ENCODE peak calls at places on chromosome 9, in seven cellular contexts. One of them, this sample, is unnamed.

GRCh38 chr9:38355115-38355514 is 37.4 kb upstream of the ALDH1B1 start:
- DNase-seq in GM23338: no peak
- DNase-seq in stomach: no peak
- DNase-seq in HCT116: no peak
- DNase-seq in transverse colon: no peak
- DNase-seq in spleen: no peak
- DNase-seq in prostate gland: no peak
- DNase-seq in this sample: no peak

GRCh38 chr9:131552030-131552429 is 6.7 kb downstream of the PRRT1B start:
- DNase-seq in GM23338: no peak
- DNase-seq in stomach: no peak
- DNase-seq in HCT116: no peak
- DNase-seq in transverse colon: no peak
- DNase-seq in spleen: no peak
- DNase-seq in prostate gland: no peak
- DNase-seq in this sample: no peak

GRCh38 chr9:26437056-26437711 is 455.4 kb downstream of the CAAP1 start:
- DNase-seq in GM23338: peak
- DNase-seq in stomach: no peak
- DNase-seq in HCT116: no peak
- DNase-seq in transverse colon: no peak
- DNase-seq in spleen: no peak
- DNase-seq in prostate gland: no peak
- DNase-seq in this sample: no peak

GRCh38 chr9:98135938-98136337 is 16.9 kb upstream of the TRIM14 start:
- DNase-seq in GM23338: no peak
- DNase-seq in stomach: no peak
- DNase-seq in HCT116: no peak
- DNase-seq in transverse colon: no peak
- DNase-seq in spleen: peak
- DNase-seq in prostate gland: no peak
- DNase-seq in this sample: no peak

GRCh38 chr9:94865599-94866456 is 139.3 kb downstream of the AOPEP start:
- DNase-seq in GM23338: no peak
- DNase-seq in stomach: peak
- DNase-seq in HCT116: no peak
- DNase-seq in transverse colon: no peak
- DNase-seq in spleen: no peak
- DNase-seq in prostate gland: no peak
- DNase-seq in this sample: no peak

GRCh38 chr9:72984990-72985389 is 32.1 kb upstream of the ALDH1A1 start:
- DNase-seq in GM23338: no peak
- DNase-seq in stomach: no peak
- DNase-seq in HCT116: no peak
- DNase-seq in transverse colon: peak
- DNase-seq in spleen: no peak
- DNase-seq in prostate gland: peak
- DNase-seq in this sample: no peak

GRCh38 chr9:136855461-136856077 is 3.4 kb downstream of the MAMDC4 start:
- DNase-seq in GM23338: no peak
- DNase-seq in stomach: no peak
- DNase-seq in HCT116: no peak
- DNase-seq in transverse colon: no peak
- DNase-seq in spleen: peak
- DNase-seq in prostate gland: no peak
- DNase-seq in this sample: no peak

GRCh38 chr9:98931990-98932389 is 11.7 kb upstream of the COL15A1 start:
- DNase-seq in GM23338: no peak
- DNase-seq in stomach: no peak
- DNase-seq in HCT116: no peak
- DNase-seq in transverse colon: no peak
- DNase-seq in spleen: no peak
- DNase-seq in prostate gland: no peak
- DNase-seq in this sample: no peak

GRCh38 chr9:973295-973842 is 3.1 kb upstream of the DMRT3 start:
- DNase-seq in GM23338: peak
- DNase-seq in stomach: no peak
- DNase-seq in HCT116: no peak
- DNase-seq in transverse colon: no peak
- DNase-seq in spleen: no peak
- DNase-seq in prostate gland: no peak
- DNase-seq in this sample: no peak

GRCh38 chr9:96270236-96270635 is 31.7 kb downstream of the HSD17B3 start:
- DNase-seq in GM23338: no peak
- DNase-seq in stomach: no peak
- DNase-seq in HCT116: no peak
- DNase-seq in transverse colon: no peak
- DNase-seq in spleen: no peak
- DNase-seq in prostate gland: no peak
- DNase-seq in this sample: no peak

GRCh38 chr9:841371-842209 is at the start of gene DMRT1:
- DNase-seq in GM23338: peak
- DNase-seq in stomach: no peak
- DNase-seq in HCT116: no peak
- DNase-seq in transverse colon: no peak
- DNase-seq in spleen: peak
- DNase-seq in prostate gland: no peak
- DNase-seq in this sample: no peak

DNA sequence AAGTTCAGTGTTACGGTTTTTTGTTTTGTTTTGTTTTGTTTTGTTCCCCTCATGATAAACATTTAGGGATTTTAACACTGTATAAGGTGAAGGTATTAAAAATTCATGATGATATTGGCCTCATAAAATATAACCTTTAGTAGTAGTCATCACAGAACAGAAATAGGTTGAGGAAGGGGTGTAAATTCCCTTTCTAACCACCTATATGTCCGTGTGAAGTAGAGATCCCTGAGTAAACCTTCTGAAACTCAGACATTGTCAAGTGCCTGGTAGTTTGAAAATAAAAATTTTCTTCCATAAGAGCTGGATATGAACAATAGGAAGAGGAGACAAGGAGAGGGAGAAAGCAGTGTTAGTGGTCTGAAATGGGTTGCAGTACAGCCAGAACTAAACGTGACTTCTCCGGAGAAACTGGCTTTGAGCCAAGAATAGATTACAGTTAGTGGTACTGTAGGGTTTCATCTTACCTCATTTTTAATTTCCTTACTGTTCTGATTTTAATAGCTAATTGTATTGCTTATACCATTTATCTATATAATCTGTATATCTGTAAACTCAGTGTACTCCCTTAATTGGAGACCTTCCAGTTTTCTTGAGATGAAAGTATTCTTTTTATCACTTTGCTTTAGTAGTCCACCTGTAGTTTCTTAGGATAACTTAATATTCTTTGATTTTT is 18.3 kb downstream of the UGCG start:
- DNase-seq in GM23338: no peak
- DNase-seq in stomach: no peak
- DNase-seq in HCT116: no peak
- DNase-seq in transverse colon: no peak
- DNase-seq in spleen: no peak
- DNase-seq in prostate gland: no peak
- DNase-seq in this sample: no peak
- TF ChIP-seq POLR2AphosphoS5 in GM23338: no peak
- TF ChIP-seq POLR2AphosphoS5 in stomach: no peak
- TF ChIP-seq POLR2AphosphoS5 in HCT116: no peak
- TF ChIP-seq POLR2AphosphoS5 in transverse colon: no peak
- TF ChIP-seq POLR2AphosphoS5 in spleen: no peak
- TF ChIP-seq POLR2AphosphoS5 in prostate gland: no peak
- TF ChIP-seq POLR2AphosphoS5 in this sample: no peak

DNA sequence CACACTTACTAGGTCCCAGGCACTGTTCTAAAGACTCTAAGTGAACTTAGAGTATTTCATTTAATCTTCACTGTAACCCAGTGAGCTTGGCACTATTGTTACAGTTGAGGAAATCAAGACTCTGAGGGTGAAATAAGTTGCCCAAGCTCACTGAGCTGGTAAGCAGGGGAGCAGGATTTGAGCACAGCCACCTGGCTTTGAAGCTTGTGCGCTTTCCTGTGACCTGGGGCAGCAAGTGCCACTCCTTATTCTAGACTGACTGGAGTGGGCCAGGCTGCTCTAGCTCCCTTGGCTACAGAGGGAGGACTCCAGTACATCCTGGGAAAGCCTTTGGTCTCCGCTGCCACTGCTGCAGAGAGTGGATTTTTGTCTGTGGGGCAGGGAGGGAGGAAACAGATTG is 50.0 kb downstream of the RGS3 start:
- DNase-seq in GM23338: no peak
- DNase-seq in stomach: no peak
- DNase-seq in HCT116: no peak
- DNase-seq in transverse colon: no peak
- DNase-seq in spleen: peak
- DNase-seq in prostate gland: no peak
- DNase-seq in this sample: no peak
- H3K27ac ChIP-seq in GM23338: no peak
- H3K27ac ChIP-seq in stomach: no peak
- H3K27ac ChIP-seq in HCT116: no peak
- H3K27ac ChIP-seq in transverse colon: no peak
- H3K27ac ChIP-seq in spleen: no peak
- H3K27ac ChIP-seq in prostate gland: no peak
- H3K27ac ChIP-seq in this sample: no peak

DNA sequence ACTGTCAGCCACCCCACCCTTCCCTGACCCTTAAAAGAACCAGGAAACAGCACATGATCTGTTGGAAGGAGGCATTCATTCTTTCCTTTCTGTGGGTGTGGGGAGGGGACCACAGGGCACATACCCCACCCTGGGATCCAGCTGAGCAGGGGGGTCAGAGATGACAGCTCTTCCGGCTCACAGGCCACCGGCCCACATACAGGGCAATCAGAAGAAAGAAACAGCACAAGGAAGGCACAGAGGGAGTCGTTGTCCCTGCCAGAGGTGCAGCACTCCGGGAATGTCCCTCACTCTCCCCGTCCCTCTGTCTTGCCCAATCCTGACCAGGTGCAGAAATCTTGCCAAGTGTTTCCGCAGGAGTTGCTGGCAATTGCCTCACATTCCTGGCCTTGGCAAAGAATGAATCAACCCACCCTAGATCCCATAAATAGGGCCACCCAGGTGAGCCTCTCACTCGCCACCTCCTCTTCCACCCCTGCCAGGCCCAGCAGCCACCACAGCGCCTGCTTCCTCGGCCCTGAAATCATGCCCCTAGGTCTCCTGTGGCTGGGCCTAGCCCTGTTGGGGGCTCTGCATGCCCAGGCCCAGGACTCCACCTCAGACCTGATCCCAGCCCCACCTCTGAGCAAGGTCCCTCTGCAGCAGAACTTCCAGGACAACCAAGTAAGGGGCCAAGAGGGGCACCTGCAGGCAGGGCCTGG is at the start of gene LCN2:
- DNase-seq in GM23338: no peak
- DNase-seq in stomach: peak
- DNase-seq in HCT116: peak
- DNase-seq in transverse colon: peak
- DNase-seq in spleen: peak
- DNase-seq in prostate gland: peak
- DNase-seq in this sample: peak
- TF ChIP-seq POLR2AphosphoS5 in GM23338: no peak
- TF ChIP-seq POLR2AphosphoS5 in stomach: peak
- TF ChIP-seq POLR2AphosphoS5 in HCT116: peak
- TF ChIP-seq POLR2AphosphoS5 in transverse colon: no peak
- TF ChIP-seq POLR2AphosphoS5 in spleen: no peak
- TF ChIP-seq POLR2AphosphoS5 in prostate gland: peak
- TF ChIP-seq POLR2AphosphoS5 in this sample: peak

GRCh38 chr9:90795879-90796317 is 5.7 kb upstream of the SYK start:
- DNase-seq in GM23338: no peak
- DNase-seq in stomach: no peak
- DNase-seq in HCT116: no peak
- DNase-seq in transverse colon: no peak
- DNase-seq in spleen: no peak
- DNase-seq in prostate gland: no peak
- DNase-seq in this sample: no peak
- H3K27ac ChIP-seq in GM23338: no peak
- H3K27ac ChIP-seq in stomach: peak
- H3K27ac ChIP-seq in HCT116: no peak
- H3K27ac ChIP-seq in transverse colon: peak
- H3K27ac ChIP-seq in spleen: peak
- H3K27ac ChIP-seq in prostate gland: no peak
- H3K27ac ChIP-seq in this sample: no peak

GRCh38 chr9:4985376-4986266 is 549 bp downstream of the JAK2 start:
- DNase-seq in GM23338: peak
- DNase-seq in stomach: peak
- DNase-seq in HCT116: peak
- DNase-seq in transverse colon: peak
- DNase-seq in spleen: peak
- DNase-seq in prostate gland: peak
- DNase-seq in this sample: no peak
- TF ChIP-seq POLR2AphosphoS5 in GM23338: no peak
- TF ChIP-seq POLR2AphosphoS5 in stomach: peak
- TF ChIP-seq POLR2AphosphoS5 in HCT116: no peak
- TF ChIP-seq POLR2AphosphoS5 in transverse colon: peak
- TF ChIP-seq POLR2AphosphoS5 in spleen: no peak
- TF ChIP-seq POLR2AphosphoS5 in prostate gland: peak
- TF ChIP-seq POLR2AphosphoS5 in this sample: peak

GRCh38 chr9:129344623-129345495 is 166.8 kb upstream of the IER5L start:
- DNase-seq in GM23338: no peak
- DNase-seq in stomach: no peak
- DNase-seq in HCT116: no peak
- DNase-seq in transverse colon: no peak
- DNase-seq in spleen: no peak
- DNase-seq in prostate gland: no peak
- DNase-seq in this sample: no peak
- H3K27ac ChIP-seq in GM23338: no peak
- H3K27ac ChIP-seq in stomach: peak
- H3K27ac ChIP-seq in HCT116: peak
- H3K27ac ChIP-seq in transverse colon: peak
- H3K27ac ChIP-seq in spleen: peak
- H3K27ac ChIP-seq in prostate gland: no peak
- H3K27ac ChIP-seq in this sample: no peak

DNA sequence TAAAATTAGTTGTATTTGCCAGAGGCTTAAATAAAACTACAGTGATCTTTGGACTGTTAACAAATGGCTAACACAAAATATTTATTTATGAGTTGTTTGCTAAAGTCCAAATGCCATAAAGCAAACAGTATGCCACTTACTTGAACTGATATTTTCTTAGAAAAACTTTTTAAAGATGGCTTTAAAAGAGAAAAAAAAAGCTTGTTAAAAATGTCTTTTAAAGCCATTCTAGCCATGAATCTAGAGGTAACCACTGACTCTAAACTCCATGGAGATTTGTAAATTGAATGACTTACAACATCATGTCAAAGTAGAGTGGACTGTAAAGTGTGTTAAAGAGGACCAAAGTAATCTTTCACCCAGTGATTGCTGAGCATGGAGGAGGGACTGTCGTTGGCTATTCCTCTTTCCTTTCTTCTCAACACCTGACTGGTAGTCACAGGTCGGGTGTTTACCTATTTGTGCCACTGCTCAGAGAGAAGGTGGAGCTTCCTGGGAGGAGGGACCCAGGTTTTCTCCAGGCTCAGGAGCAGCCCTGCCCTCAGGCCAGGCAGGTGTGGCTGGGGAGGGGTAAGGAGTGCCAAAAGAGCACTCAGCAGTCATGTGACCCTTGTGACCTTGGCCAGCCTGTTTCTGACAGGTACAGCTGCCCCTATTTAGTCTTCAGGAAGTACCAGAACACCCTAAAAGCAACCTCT is 69.1 kb upstream of the TJP2 start:
- DNase-seq in GM23338: peak
- DNase-seq in stomach: peak
- DNase-seq in HCT116: peak
- DNase-seq in transverse colon: peak
- DNase-seq in spleen: no peak
- DNase-seq in prostate gland: peak
- DNase-seq in this sample: peak
- TF ChIP-seq POLR2AphosphoS5 in GM23338: peak
- TF ChIP-seq POLR2AphosphoS5 in stomach: peak
- TF ChIP-seq POLR2AphosphoS5 in HCT116: peak
- TF ChIP-seq POLR2AphosphoS5 in transverse colon: peak
- TF ChIP-seq POLR2AphosphoS5 in spleen: no peak
- TF ChIP-seq POLR2AphosphoS5 in prostate gland: peak
- TF ChIP-seq POLR2AphosphoS5 in this sample: no peak

GRCh38 chr9:127452481-127453092 is 1.3 kb downstream of the LRSAM1 start:
- DNase-seq in GM23338: no peak
- DNase-seq in stomach: peak
- DNase-seq in HCT116: no peak
- DNase-seq in transverse colon: peak
- DNase-seq in spleen: no peak
- DNase-seq in prostate gland: peak
- DNase-seq in this sample: peak
- H3K27ac ChIP-seq in GM23338: peak
- H3K27ac ChIP-seq in stomach: peak
- H3K27ac ChIP-seq in HCT116: peak
- H3K27ac ChIP-seq in transverse colon: peak
- H3K27ac ChIP-seq in spleen: no peak
- H3K27ac ChIP-seq in prostate gland: peak
- H3K27ac ChIP-seq in this sample: peak